ENCODE peak calls at places on chromosomes 7 and 10, in eight cellular contexts. B is breast epithelium; D is mammary epithelial cell; K is mesenchymal stem cell; N is CD8-positive, alpha-beta T cell; R is adipocyte; A is sigmoid colon; V is CD8-positive, alpha-beta memory T cell. G is an unnamed sample. For H3K9me3 and H3K4me1, the result is how much of the 10 kb centered on the place peaks cover.

GRCh38 chr10:72379776-72380175 is 25.1 kb upstream of the DNAJB12 start:
- DNase-seq in B (no peak), D (no peak), K (no peak), N (no peak), R (no peak), A (no peak), V (no peak), G (no peak)

GRCh38 chr7:2505401-2505800 is 14.2 kb upstream of the LFNG start:
- DNase-seq in B (no peak), D (no peak), K (no peak), N (no peak), R (no peak), A (no peak), V (no peak), G (no peak)

GRCh38 chr7:117220836-117221235 is 102.0 kb downstream of the WNT2 start:
- DNase-seq in B (no peak), D (no peak), K (no peak), N (no peak), R (no peak), A (no peak), V (no peak), G (no peak)

GRCh38 chr7:149753370-149754233 is 19.8 kb downstream of the ZNF467 start:
- DNase-seq in B (no peak), D (peak), K (peak), N (no peak), R (peak), A (no peak), V (no peak), G (peak)

GRCh38 chr7:87328281-87328680 is 17.2 kb upstream of the CROT start:
- DNase-seq in B (no peak), D (peak), K (peak), N (no peak), R (peak), A (no peak), V (no peak), G (no peak)

GRCh38 chr7:117941138-117941810 is 68.0 kb upstream of the CTTNBP2 start:
- DNase-seq in B (no peak), D (no peak), K (peak), N (no peak), R (peak), A (no peak), V (no peak), G (no peak)

GRCh38 chr7:37732880-37733279 is 49.3 kb downstream of the GPR141 start:
- DNase-seq in B (no peak), D (no peak), K (no peak), N (no peak), R (no peak), A (no peak), V (no peak), G (no peak)

GRCh38 chr10:49398000-49398861 is 2.3 kb upstream of the DRGX start:
- DNase-seq in B (no peak), D (peak), K (peak), N (peak), R (peak), A (no peak), V (peak), G (peak)

GRCh38 chr10:16565604-16566003 is 43.9 kb upstream of the C1QL3 start:
- DNase-seq in B (no peak), D (no peak), K (no peak), N (no peak), R (no peak), A (no peak), V (no peak), G (no peak)

GRCh38 chr10:28090506-28090905 is 91.6 kb upstream of the ODAD2 start:
- DNase-seq in B (no peak), D (no peak), K (no peak), N (no peak), R (no peak), A (no peak), V (no peak), G (no peak)

GRCh38 chr10:123392182-123392930 is 238.2 kb downstream of the BUB3 start:
- DNase-seq in B (no peak), D (no peak), K (no peak), N (no peak), R (no peak), A (no peak), V (no peak), G (no peak)

GRCh38 chr7:45584261-45585210 is 10.4 kb downstream of the ADCY1 start:
- DNase-seq in B (no peak), D (no peak), K (no peak), N (no peak), R (no peak), A (peak), V (no peak), G (no peak)

GRCh38 chr10:109962247-109962646 is 38.9 kb upstream of the XPNPEP1 start:
- DNase-seq in B (no peak), D (no peak), K (peak), N (no peak), R (peak), A (no peak), V (no peak), G (no peak)

GRCh38 chr7:47951374-47951773 is 3.1 kb upstream of the PKD1L1 start:
- DNase-seq in B (no peak), D (no peak), K (no peak), N (no peak), R (no peak), A (no peak), V (no peak), G (no peak)

GRCh38 chr7:47952224-47952623 is 4.0 kb upstream of the PKD1L1 start:
- DNase-seq in B (no peak), D (no peak), K (no peak), N (no peak), R (no peak), A (no peak), V (no peak), G (no peak)

GRCh38 chr7:47953822-47954221 is 5.6 kb upstream of the PKD1L1 start:
- DNase-seq in B (no peak), D (no peak), K (no peak), N (no peak), R (no peak), A (no peak), V (no peak), G (no peak)

GRCh38 chr7:47956220-47956619 is 8.0 kb upstream of the PKD1L1 start:
- DNase-seq in B (no peak), D (no peak), K (no peak), N (no peak), R (no peak), A (no peak), V (no peak), G (no peak)

DNA sequence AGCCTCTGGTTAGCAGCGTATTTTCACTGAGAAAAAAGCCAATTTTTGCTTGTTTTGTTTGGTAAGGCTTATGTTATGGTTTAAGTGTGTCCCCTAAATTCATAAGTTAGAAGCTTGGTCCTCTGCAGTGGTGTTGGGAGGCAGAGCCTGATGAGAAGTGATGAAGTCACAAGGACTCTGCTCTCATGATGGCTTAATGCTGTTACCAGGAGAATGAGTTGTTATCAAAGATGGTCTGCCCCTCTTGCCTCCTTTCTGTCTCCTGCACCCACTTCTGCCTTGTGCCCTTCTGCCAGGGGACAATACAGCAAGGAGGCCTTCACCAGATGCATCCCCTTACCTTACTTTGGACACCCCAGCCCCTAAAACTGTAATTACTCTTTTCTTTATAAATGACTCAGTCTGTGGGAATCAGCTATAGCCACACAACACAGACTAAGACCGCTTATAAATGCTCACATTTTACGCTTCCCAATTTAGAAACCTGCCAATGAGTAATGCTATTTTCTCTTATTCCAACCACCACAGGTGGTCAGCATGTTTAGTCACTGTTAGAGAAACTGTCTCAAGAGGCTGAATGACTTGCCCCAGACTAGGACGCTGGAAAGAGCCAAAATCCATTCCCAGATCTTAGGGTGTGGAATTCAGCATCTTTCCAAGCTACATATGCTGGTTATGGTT is 6.1 kb upstream of the PKD1L1 start:
- DNase-seq in B (no peak), D (no peak), K (peak), N (no peak), R (no peak), A (no peak), V (no peak), G (no peak)
- H3K9me3 ChIP-seq in B (under half), D (under half), K (under half), N (under half), R (under half), A (under half), V (under half), G (under half)

DNA sequence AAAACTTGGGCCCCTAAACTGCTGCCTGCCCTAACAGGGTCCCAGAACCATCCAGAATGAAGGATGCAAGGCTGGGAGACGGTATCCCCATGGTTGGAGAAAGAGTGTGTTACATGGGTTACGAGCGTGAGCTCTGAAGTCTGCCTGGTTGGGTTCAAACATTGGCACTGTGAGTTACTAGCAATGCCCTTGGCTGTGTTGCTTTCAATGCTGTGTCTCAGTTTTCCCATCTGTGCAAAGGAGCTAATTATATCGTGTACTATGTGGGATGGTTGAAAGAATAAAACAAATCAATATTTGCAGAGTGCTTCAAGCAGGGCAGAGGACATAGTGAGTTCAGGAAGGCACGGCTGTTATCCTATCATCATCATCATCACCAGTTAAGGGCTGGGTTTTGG is 114.7 kb downstream of the ZMIZ1 start:
- DNase-seq in B (no peak), D (no peak), K (no peak), N (no peak), R (no peak), A (no peak), V (no peak), G (no peak)
- H3K4me1 ChIP-seq in B (under half), D (half or more), K (half or more), N (under half), R (half or more), A (under half), V (under half), G (half or more)

GRCh38 chr10:131165092-131165491 is 146.4 kb downstream of the TCERG1L start:
- DNase-seq in B (no peak), D (no peak), K (no peak), N (no peak), R (no peak), A (peak), V (no peak), G (no peak)

GRCh38 chr10:131163444-131163843 is 148.1 kb downstream of the TCERG1L start:
- DNase-seq in B (no peak), D (no peak), K (no peak), N (no peak), R (no peak), A (peak), V (no peak), G (no peak)

GRCh38 chr10:131162211-131162610 is 149.3 kb downstream of the TCERG1L start:
- DNase-seq in B (no peak), D (no peak), K (no peak), N (no peak), R (no peak), A (peak), V (no peak), G (no peak)

GRCh38 chr10:131161087-131161486 is 150.4 kb downstream of the TCERG1L start:
- DNase-seq in B (no peak), D (no peak), K (no peak), N (no peak), R (no peak), A (no peak), V (no peak), G (no peak)

GRCh38 chr10:131162866-131163265 is 148.7 kb downstream of the TCERG1L start:
- DNase-seq in B (no peak), D (no peak), K (no peak), N (no peak), R (no peak), A (peak), V (no peak), G (no peak)
- H3K9me3 ChIP-seq in B (under half), D (under half), K (under half), N (under half), R (under half), A (under half), V (under half), G (under half)

GRCh38 chr7:828793-829561 is 3.3 kb upstream of the SUN1 start:
- DNase-seq in B (no peak), D (no peak), K (no peak), N (no peak), R (no peak), A (no peak), V (no peak), G (peak)
- H3K4me1 ChIP-seq in B (under half), D (under half), K (under half), N (under half), R (half or more), A (under half), V (under half), G (under half)

GRCh38 chr10:29828440-29828894 is 193.7 kb upstream of the SVIL start:
- DNase-seq in B (peak), D (peak), K (peak), N (no peak), R (peak), A (no peak), V (no peak), G (no peak)
- H3K9me3 ChIP-seq in B (under half), D (under half), K (under half), N (under half), R (under half), A (under half), V (under half), G (under half)

G was measured in osteoblast.